ENCODE peak calls at places on chromosomes 11 and 22, in eight cellular contexts. M is GM23248, K is body of pancreas, J is neuronal stem cell, Q is cardiac muscle cell, P is endodermal cell, Z is A549, X is left ventricle myocardium inferior. R is an unnamed sample.

GRCh38 chr11:46489668-46490560 is 98.3 kb upstream of the CHRM4 start:
- DNase-seq in M (peak; percentile 64), K (no peak), J (no peak), Q (peak; percentile 65), P (peak; percentile 66), Z (peak; percentile 56), X (no peak), R (no peak)

GRCh38 chr22:19819209-19819910 is 35.3 kb downstream of the GNB1L start:
- DNase-seq in M (no peak), K (peak; percentile 6), J (no peak), Q (no peak), P (peak; percentile 23), Z (no peak), X (no peak), R (no peak)

GRCh38 chr11:59866397-59866796 is at the start of gene TCN1:
- DNase-seq in M (no peak), K (no peak), J (no peak), Q (no peak), P (no peak), Z (no peak), X (no peak), R (no peak)

GRCh38 chr11:94973099-94973968 is at the start of the genes CWC15 and KDM4D:
- DNase-seq in M (peak; percentile 99), K (peak; percentile 93), J (peak; percentile 86), Q (peak; percentile 95), P (peak; percentile 97), Z (peak; percentile 89), X (peak; percentile 94), R (peak; percentile 97)

GRCh38 chr11:94834931-94835330 is 66.8 kb downstream of the AMOTL1 start:
- DNase-seq in M (no peak), K (no peak), J (no peak), Q (no peak), P (no peak), Z (no peak), X (no peak), R (no peak)

GRCh38 chr11:76781046-76781801 is 1.9 kb upstream of the TSKU start:
- DNase-seq in M (no peak), K (no peak), J (no peak), Q (no peak), P (peak; percentile 78), Z (no peak), X (no peak), R (no peak)

GRCh38 chr11:113989381-113989780 is 14.5 kb downstream of the HTR3A start:
- DNase-seq in M (no peak), K (no peak), J (no peak), Q (no peak), P (no peak), Z (no peak), X (no peak), R (no peak)

GRCh38 chr11:119148855-119149370 is at the start of gene ABCG4:
- DNase-seq in M (peak; percentile 49), K (no peak), J (peak; percentile 33), Q (peak; percentile 50), P (no peak), Z (no peak), X (peak; percentile 27), R (no peak)

GRCh38 chr22:44755956-44756361 is 3.6 kb downstream of the ARHGAP8 start:
- DNase-seq in M (no peak), K (peak; percentile 68), J (no peak), Q (no peak), P (peak; percentile 77), Z (no peak), X (no peak), R (no peak)

GRCh38 chr22:37454857-37455686 is 27.8 kb upstream of the ELFN2 start:
- DNase-seq in M (peak; percentile 89), K (no peak), J (no peak), Q (peak; percentile 74), P (peak; percentile 51), Z (peak; percentile 55), X (no peak), R (no peak)

GRCh38 chr22:20905415-20906386 is 11.5 kb upstream of the CRKL start:
- DNase-seq in M (peak; percentile 62), K (no peak), J (no peak), Q (no peak), P (no peak), Z (no peak), X (no peak), R (no peak)

GRCh38 chr11:116328851-116329250 is 443.9 kb downstream of the BUD13 start:
- DNase-seq in M (no peak), K (no peak), J (no peak), Q (no peak), P (peak; percentile 13), Z (no peak), X (no peak), R (no peak)

GRCh38 chr11:13140028-13140870 is 131.1 kb downstream of the RASSF10 start:
- DNase-seq in M (peak; percentile 60), K (peak; percentile 72), J (no peak), Q (peak; percentile 49), P (no peak), Z (peak; percentile 81), X (no peak), R (peak; percentile 69)

GRCh38 chr11:10931761-10932700 is 74.2 kb upstream of the ZBED5 start:
- DNase-seq in M (no peak), K (no peak), J (peak; percentile 43), Q (peak; percentile 47), P (no peak), Z (no peak), X (peak; percentile 26), R (no peak)
- H3K4me1 ChIP-seq in M (peaks cover 13% of the 10 kb centered on the region), K (peaks cover 9% of the 10 kb centered on the region), J (peaks cover 11% of the 10 kb centered on the region), Q (no peaks in the 10 kb centered on the region), P (no peaks in the 10 kb centered on the region), Z (peaks cover 55% of the 10 kb centered on the region), X (peaks cover 43% of the 10 kb centered on the region), R (peaks cover 3% of the 10 kb centered on the region)

GRCh38 chr22:43151251-43152000 is at the start of gene TSPO:
- DNase-seq in M (peak; percentile 82), K (peak; percentile 77), J (peak; percentile 14), Q (peak; percentile 57), P (peak; percentile 86), Z (peak; percentile 46), X (peak; percentile 85), R (peak; percentile 91)

GRCh38 chr22:43150731-43151206 is 590 bp upstream of the TSPO start:
- DNase-seq in M (peak; percentile 18), K (no peak), J (no peak), Q (no peak), P (no peak), Z (no peak), X (no peak), R (no peak)

GRCh38 chr22:43152001-43152354 is 619 bp downstream of the TSPO start:
- DNase-seq in M (no peak), K (no peak), J (no peak), Q (no peak), P (no peak), Z (no peak), X (no peak), R (no peak)

GRCh38 chr22:43153916-43154315 is 2.6 kb downstream of the TSPO start:
- DNase-seq in M (peak; percentile 28), K (no peak), J (no peak), Q (no peak), P (no peak), Z (no peak), X (no peak), R (no peak)

GRCh38 chr22:43152355-43153071 is 1.2 kb downstream of the TSPO start:
- DNase-seq in M (peak; percentile 91), K (peak; percentile 75), J (no peak), Q (no peak), P (peak; percentile 60), Z (no peak), X (peak; percentile 79), R (peak; percentile 65)
- H3K4me1 ChIP-seq in M (peaks cover 15% of the 10 kb centered on the region), K (peaks cover 17% of the 10 kb centered on the region), J (peaks cover 8% of the 10 kb centered on the region), Q (no peaks in the 10 kb centered on the region), P (peaks cover 4% of the 10 kb centered on the region), Z (peaks cover 14% of the 10 kb centered on the region), X (peaks cover 31% of the 10 kb centered on the region), R (no peaks in the 10 kb centered on the region)

GRCh38 chr11:82902880-82903279 is 1.3 kb downstream of the DDIAS start:
- DNase-seq in M (no peak), K (no peak), J (no peak), Q (no peak), P (no peak), Z (no peak), X (no peak), R (no peak)

GRCh38 chr11:82901165-82901938 is at the start of gene DDIAS:
- DNase-seq in M (peak; percentile 99), K (peak; percentile 95), J (peak; percentile 97), Q (peak; percentile 99), P (peak; percentile 98), Z (peak; percentile 92), X (peak; percentile 93), R (peak; percentile 99)

GRCh38 chr11:82906236-82906635 is 4.7 kb downstream of the DDIAS start:
- DNase-seq in M (peak; percentile 80), K (no peak), J (no peak), Q (peak; percentile 59), P (no peak), Z (no peak), X (no peak), R (no peak)

GRCh38 chr11:82902086-82902485 is 550 bp downstream of the DDIAS start:
- DNase-seq in M (no peak), K (no peak), J (no peak), Q (no peak), P (no peak), Z (no peak), X (no peak), R (no peak)

DNA sequence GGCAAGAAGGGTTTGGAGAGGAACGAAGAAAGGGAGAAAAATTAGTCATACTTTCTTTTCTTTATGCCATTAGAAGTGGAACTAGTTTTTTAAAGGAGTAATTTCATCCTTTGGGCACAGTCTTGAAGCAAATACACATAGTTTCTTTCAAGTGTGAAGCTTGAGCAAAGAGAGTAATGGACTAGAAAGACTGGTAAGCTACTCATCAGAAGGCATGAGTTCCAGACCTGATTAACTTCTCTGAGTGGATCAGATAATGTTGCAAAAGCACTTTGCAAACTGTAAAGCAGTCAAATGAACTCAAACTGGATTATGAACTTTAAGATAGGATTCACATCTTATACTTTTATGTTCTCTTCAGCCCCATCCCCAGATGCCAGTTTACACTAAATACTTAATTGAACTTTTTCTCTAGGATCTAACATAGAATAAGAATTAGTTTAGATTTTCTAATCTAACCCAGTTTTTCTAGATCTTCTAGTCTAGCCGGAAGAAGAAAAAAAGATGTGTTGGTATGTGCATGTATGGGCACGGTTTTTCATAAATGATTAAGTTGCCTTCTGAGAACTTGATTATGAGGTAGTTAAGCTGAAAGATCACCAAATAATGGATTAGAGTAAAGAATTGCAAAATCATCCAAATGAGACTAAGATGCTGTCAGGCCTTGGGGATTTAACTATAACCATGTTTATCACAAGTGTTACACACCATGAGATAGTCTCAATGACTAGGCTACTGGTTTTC is 2.5 kb downstream of the DDIAS start:
- DNase-seq in M (no peak), K (no peak), J (no peak), Q (no peak), P (no peak), Z (no peak), X (no peak), R (no peak)
- H3K4me1 ChIP-seq in M (peaks cover 15% of the 10 kb centered on the region), K (peaks cover 18% of the 10 kb centered on the region), J (peaks cover 7% of the 10 kb centered on the region), Q (peaks cover 4% of the 10 kb centered on the region), P (no peaks in the 10 kb centered on the region), Z (peaks cover 12% of the 10 kb centered on the region), X (peaks cover 28% of the 10 kb centered on the region), R (peaks cover 10% of the 10 kb centered on the region)

DNA sequence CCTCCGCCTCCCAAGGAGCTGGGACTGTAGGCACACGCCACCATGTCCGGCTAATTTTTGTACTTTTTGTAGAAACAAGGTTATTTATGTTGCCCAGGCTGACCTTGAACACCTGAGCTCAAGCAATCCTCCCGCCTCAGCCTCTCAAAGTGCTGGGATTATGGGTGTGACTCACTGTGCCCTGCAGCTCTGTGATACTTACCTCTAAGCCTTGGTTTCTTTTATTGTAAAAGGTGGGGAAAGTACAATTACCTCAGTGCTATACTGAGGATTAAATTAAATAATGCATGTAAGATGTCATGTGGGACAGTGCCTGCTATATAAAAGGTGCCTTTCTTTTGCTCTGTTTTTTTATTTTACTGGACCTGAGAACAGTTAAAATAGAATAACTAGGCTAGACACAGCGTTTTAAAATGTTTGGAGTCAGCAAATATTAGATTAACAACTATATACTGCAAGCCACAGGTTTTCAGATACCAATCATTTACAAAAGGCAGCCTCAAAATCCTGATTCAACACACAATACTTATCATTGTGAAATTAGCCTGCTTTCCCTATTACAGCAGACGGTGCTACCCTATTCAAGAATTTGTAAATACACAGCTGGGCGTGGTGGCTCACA is 30.0 kb downstream of the PRR14L start:
- DNase-seq in M (no peak), K (no peak), J (no peak), Q (no peak), P (no peak), Z (no peak), X (no peak), R (no peak)
- H3K4me1 ChIP-seq in M (no peaks in the 10 kb centered on the region), K (no peaks in the 10 kb centered on the region), J (no peaks in the 10 kb centered on the region), Q (peaks cover 3% of the 10 kb centered on the region), P (no peaks in the 10 kb centered on the region), Z (no peaks in the 10 kb centered on the region), X (peaks cover 29% of the 10 kb centered on the region), R (no peaks in the 10 kb centered on the region)